ENCODE peak calls at places on chromosomes 6 and 20, in seven cellular contexts. X is activated T-cell treated with anti-CD3 and anti-CD28 coated beads, Interleukin-2, amount 50 U/mL, for 4 hours; Q is stimulated activated naive CD8-positive, alpha-beta T cell treated with anti-CD3 and anti-CD28 coated beads, Interleukin-15, Interleukin-2, amounts not matched to agents 100 U/mL and 50 U/mL, for 24 hours; K is right lobe of liver; D is thoracic aorta; V is gastroesophageal sphincter; N is activated CD4-positive, alpha-beta T cell treated with anti-CD3 and anti-CD28 coated beads for 36 hours. U is an unnamed sample.

GRCh38 chr20:20743511-20744169 is 31.2 kb upstream of the RALGAPA2 start:
- ATAC-seq in D (peak), X (no peak), N (no peak), V (peak), Q (no peak), K (peak), U (no peak)

GRCh38 chr6:166596741-166597507 is 10.4 kb upstream of the RAMACL start:
- ATAC-seq in D (no peak), K (no peak), Q (no peak), X (no peak), N (no peak), V (no peak), U (no peak)

GRCh38 chr20:62606551-62607201 is 35.6 kb upstream of the SLCO4A1 start:
- ATAC-seq in D (no peak), V (peak), Q (no peak), N (no peak), K (no peak), X (no peak), U (no peak)

GRCh38 chr6:9412951-9413559 is 977.7 kb upstream of the SLC35B3 start:
- ATAC-seq in D (no peak), X (no peak), V (no peak), Q (no peak), N (peak), K (peak), U (no peak)

GRCh38 chr6:53464942-53465460 is 79.9 kb downstream of the GCLC start:
- ATAC-seq in K (peak), D (no peak), X (no peak), Q (no peak), N (no peak), V (peak), U (no peak)

GRCh38 chr6:157069585-157069984 is 253.7 kb downstream of the TMEM242 start:
- ATAC-seq in N (no peak), V (no peak), D (no peak), X (no peak), K (no peak), Q (no peak), U (no peak)

GRCh38 chr20:49483706-49484101 is 1.2 kb upstream of the KCNB1 start:
- ATAC-seq in V (peak), X (peak), D (no peak), K (no peak), Q (peak), N (no peak), U (no peak)

GRCh38 chr6:44342052-44342451 is 398 bp upstream of the SPATS1 start:
- ATAC-seq in X (no peak), D (no peak), V (no peak), N (no peak), Q (no peak), K (no peak), U (no peak)

GRCh38 chr20:35796556-35796955 is 24.7 kb downstream of the PHF20 start:
- ATAC-seq in X (no peak), D (no peak), V (no peak), K (peak), N (no peak), Q (no peak), U (no peak)

GRCh38 chr6:76004202-76004601 is 68.3 kb downstream of the IMPG1 start:
- ATAC-seq in K (no peak), N (no peak), Q (no peak), V (no peak), X (no peak), D (no peak), U (no peak)

GRCh38 chr20:60214901-60215522 is 256.8 kb downstream of the CDH26 start:
- ATAC-seq in V (no peak), Q (no peak), K (no peak), D (no peak), N (no peak), X (no peak), U (no peak)

GRCh38 chr6:16737926-16738325 is 23.3 kb downstream of the ATXN1 start:
- ATAC-seq in N (no peak), X (no peak), Q (no peak), D (no peak), K (no peak), V (no peak), U (no peak)

GRCh38 chr20:50283922-50284810 is 93.5 kb downstream of the CEBPB start:
- ATAC-seq in X (peak), K (peak), N (peak), D (no peak), V (peak), Q (peak), U (peak)

GRCh38 chr6:13268914-13269532 is 59.3 kb downstream of the TBC1D7 start:
- ATAC-seq in V (peak), X (no peak), K (no peak), N (no peak), Q (no peak), D (no peak), U (no peak)

GRCh38 chr6:20180935-20181334 is 31.3 kb downstream of the MBOAT1 start:
- ATAC-seq in D (no peak), X (no peak), K (no peak), Q (peak), N (no peak), V (no peak), U (peak)

GRCh38 chr6:148724428-148724827 is 22.4 kb upstream of the UST start:
- ATAC-seq in D (no peak), V (no peak), X (no peak), K (no peak), N (no peak), Q (no peak), U (no peak)

GRCh38 chr6:30981942-30982772 is 1.4 kb upstream of the MUC21 start:
- ATAC-seq in Q (no peak), X (no peak), K (peak), N (no peak), V (peak), D (no peak), U (no peak)

GRCh38 chr20:47981242-47981641 is 196.0 kb upstream of the SULF2 start:
- ATAC-seq in V (no peak), D (no peak), K (peak), N (no peak), Q (no peak), X (no peak), U (no peak)

GRCh38 chr6:32483968-32484613 is 44.4 kb downstream of the HLA-DRA start:
- ATAC-seq in X (no peak), Q (no peak), K (no peak), V (no peak), D (no peak), N (no peak), U (no peak)

GRCh38 chr20:21981179-21981578 is 275.7 kb downstream of the PAX1 start:
- ATAC-seq in N (no peak), V (no peak), D (no peak), Q (no peak), X (no peak), K (peak), U (no peak)

GRCh38 chr20:49276895-49277785 is 717 bp downstream of the ZNFX1 start:
- ATAC-seq in Q (peak), N (peak), K (peak), V (no peak), D (no peak), X (peak), U (peak)

GRCh38 chr6:106513813-106514212 is 115.5 kb downstream of the RTN4IP1 start:
- ATAC-seq in K (no peak), X (peak), N (peak), D (no peak), Q (no peak), V (no peak), U (peak)

GRCh38 chr6:158509465-158509864 is 50.4 kb upstream of the TMEM181 start:
- ATAC-seq in V (no peak), D (no peak), N (no peak), X (no peak), Q (no peak), K (peak), U (no peak)

GRCh38 chr6:106886922-106887797 is 87.4 kb downstream of the CD24 start:
- ATAC-seq in Q (no peak), N (no peak), K (peak), D (no peak), X (no peak), V (no peak), U (no peak)

GRCh38 chr6:152225231-152225934 is 411.8 kb downstream of the SYNE1 start:
- ATAC-seq in X (no peak), V (peak), N (no peak), Q (no peak), K (no peak), D (no peak), U (no peak)

GRCh38 chr6:6825986-6826901 is 237.7 kb downstream of the LY86 start:
- ATAC-seq in X (no peak), K (peak), V (peak), D (no peak), N (peak), Q (peak), U (peak)

GRCh38 chr20:44309763-44310663 is 989 bp downstream of the FITM2 start:
- ATAC-seq in K (peak), D (no peak), Q (peak), V (peak), X (peak), N (no peak), U (no peak)

GRCh38 chr6:118594877-118595276 is 46.8 kb downstream of the PLN start:
- ATAC-seq in V (no peak), K (no peak), D (no peak), N (no peak), Q (no peak), X (no peak), U (no peak)

GRCh38 chr6:10472634-10473033 is 48.5 kb upstream of the GCNT2 start:
- ATAC-seq in N (no peak), X (no peak), K (no peak), V (no peak), Q (no peak), D (no peak), U (no peak)

GRCh38 chr6:73514746-73515110 is 6.1 kb downstream of the EEF1A1 start:
- ATAC-seq in Q (peak), V (no peak), D (no peak), K (peak), N (peak), X (peak), U (peak)

GRCh38 chr6:111623046-111623718 is 17.5 kb upstream of the TRAF3IP2 start:
- ATAC-seq in X (no peak), K (no peak), V (no peak), Q (no peak), D (no peak), N (no peak), U (no peak)

U was measured in activated CD4-positive, CD25-positive, alpha-beta regulatory T cell treated with anti-CD3 and anti-CD28 coated beads, Interleukin-2, amount 50 U/mL, for 24 hours.